ENCODE peak calls at places on chromosomes 7 and 10, in eight cellular contexts. B is endothelial cell; W is retina; A is HFF-Myc; F is fibroblast of mammary gland; G is NCI-H1105; X is iris pigment epithelial cell; V is stimulated activated CD8-positive, alpha-beta memory T cell treated with anti-CD3 and anti-CD28 coated beads, Interleukin-7, amount 100 ng/mL, for 4 hours. K is an unnamed sample.

GRCh38 chr10:62866451-62866850 is 50.3 kb upstream of the EGR2 start:
- DNase-seq in B (no peak), W (no peak), A (no peak), F (peak), G (no peak), X (peak), V (no peak), K (no peak)

GRCh38 chr10:55191236-55191860 is 390.3 kb upstream of the PCDH15 start:
- DNase-seq in B (no peak), W (no peak), A (no peak), F (no peak), G (no peak), X (no peak), V (no peak), K (no peak)

GRCh38 chr7:27775772-27776171 is 35.8 kb downstream of the TAX1BP1 start:
- DNase-seq in B (no peak), W (no peak), A (no peak), F (no peak), G (no peak), X (no peak), V (no peak), K (no peak)

GRCh38 chr10:15518256-15518655 is 147.2 kb upstream of the FAM171A1 start:
- DNase-seq in B (no peak), W (no peak), A (peak), F (peak), G (no peak), X (peak), V (no peak), K (no peak)

GRCh38 chr10:119359025-119359424 is 151.7 kb downstream of the GRK5 start:
- DNase-seq in B (no peak), W (no peak), A (no peak), F (no peak), G (no peak), X (no peak), V (no peak), K (no peak)

GRCh38 chr10:130723704-130724103 is 587.5 kb downstream of the GLRX3 start:
- DNase-seq in B (no peak), W (no peak), A (no peak), F (no peak), G (no peak), X (no peak), V (no peak), K (no peak)

GRCh38 chr10:32340596-32341180 is 6.3 kb downstream of the EPC1 start:
- DNase-seq in B (no peak), W (no peak), A (no peak), F (no peak), G (no peak), X (no peak), V (no peak), K (no peak)

GRCh38 chr10:5643356-5643755 is 23.0 kb downstream of the ASB13 start:
- DNase-seq in B (no peak), W (no peak), A (no peak), F (peak), G (no peak), X (peak), V (no peak), K (no peak)

GRCh38 chr7:106793015-106793651 is 71.9 kb upstream of the PIK3CG start:
- DNase-seq in B (peak), W (peak), A (no peak), F (peak), G (peak), X (no peak), V (no peak), K (peak)

GRCh38 chr7:18590744-18591340 is 95.3 kb downstream of the HDAC9 start:
- DNase-seq in B (no peak), W (no peak), A (peak), F (peak), G (peak), X (peak), V (no peak), K (no peak)

GRCh38 chr7:151009340-151010001 is 14.8 kb downstream of the ATG9B start:
- DNase-seq in B (no peak), W (no peak), A (no peak), F (no peak), G (no peak), X (no peak), V (no peak), K (no peak)

GRCh38 chr7:108403597-108404217 is 52.5 kb downstream of the NRCAM start:
- DNase-seq in B (no peak), W (peak), A (no peak), F (no peak), G (peak), X (no peak), V (no peak), K (no peak)

GRCh38 chr7:81645435-81645834 is 124.4 kb downstream of the HGF start:
- DNase-seq in B (no peak), W (no peak), A (no peak), F (no peak), G (no peak), X (no peak), V (no peak), K (no peak)

GRCh38 chr10:103660364-103661197 is 167.1 kb downstream of the NEURL1 start:
- DNase-seq in B (no peak), W (peak), A (no peak), F (peak), G (no peak), X (peak), V (no peak), K (peak)

GRCh38 chr7:134643131-134643530 is 3.5 kb upstream of the BPGM start:
- DNase-seq in B (no peak), W (no peak), A (no peak), F (no peak), G (no peak), X (no peak), V (no peak), K (peak)

GRCh38 chr10:58582045-58582444 is 69.4 kb downstream of the BICC1 start:
- DNase-seq in B (no peak), W (no peak), A (no peak), F (no peak), G (no peak), X (no peak), V (no peak), K (no peak)

GRCh38 chr10:70664702-70665195 is 7.6 kb upstream of the ADAMTS14 start:
- DNase-seq in B (no peak), W (peak), A (peak), F (peak), G (peak), X (peak), V (no peak), K (peak)

GRCh38 chr10:79420974-79421688 is 24.3 kb downstream of the ZCCHC24 start:
- DNase-seq in B (no peak), W (no peak), A (no peak), F (no peak), G (no peak), X (no peak), V (no peak), K (no peak)

GRCh38 chr10:99631496-99631895 is 11.3 kb upstream of the SLC25A28 start:
- DNase-seq in B (no peak), W (no peak), A (no peak), F (peak), G (no peak), X (peak), V (no peak), K (no peak)

GRCh38 chr7:93228302-93228701 is 2.0 kb upstream of the HEPACAM2 start:
- DNase-seq in B (peak), W (no peak), A (peak), F (peak), G (peak), X (peak), V (no peak), K (peak)

GRCh38 chr10:100618091-100618615 is 82.4 kb downstream of the HIF1AN start:
- DNase-seq in B (no peak), W (no peak), A (no peak), F (no peak), G (no peak), X (no peak), V (no peak), K (no peak)

GRCh38 chr7:155298288-155298833 is 683 bp downstream of the INSIG1 start:
- DNase-seq in B (no peak), W (no peak), A (no peak), F (no peak), G (no peak), X (peak), V (no peak), K (no peak)